ENCODE peak calls at places on chromosome 20, in ten cellular contexts. One of them, this sample, is unnamed. For H3K9me3, the result is how much of the 10 kb centered on the place peaks cover.

GRCh38 chr20:18524646-18525045 is 16.9 kb downstream of the SEC23B start:
- DNase-seq in WERI-Rb-1: no peak
- DNase-seq in Peyer's patch: no peak
- DNase-seq in tibial nerve: no peak
- DNase-seq in endothelial cell of umbilical vein: no peak
- DNase-seq in PC-9: peak
- DNase-seq in cardiac muscle cell: no peak
- DNase-seq in heart left ventricle: no peak
- DNase-seq in breast epithelium: no peak
- DNase-seq in psoas muscle: no peak
- DNase-seq in this sample: no peak

GRCh38 chr20:64145458-64146300 is 18.6 kb upstream of the MYT1 start:
- DNase-seq in breast epithelium: peak
- DNase-seq in Peyer's patch: no peak
- DNase-seq in cardiac muscle cell: no peak
- DNase-seq in psoas muscle: no peak
- DNase-seq in WERI-Rb-1: peak
- DNase-seq in heart left ventricle: no peak
- DNase-seq in PC-9: no peak
- DNase-seq in tibial nerve: no peak
- DNase-seq in endothelial cell of umbilical vein: no peak
- DNase-seq in this sample: no peak

GRCh38 chr20:48716086-48716485 is 111.7 kb downstream of the PREX1 start:
- DNase-seq in heart left ventricle: no peak
- DNase-seq in cardiac muscle cell: no peak
- DNase-seq in Peyer's patch: no peak
- DNase-seq in PC-9: no peak
- DNase-seq in breast epithelium: no peak
- DNase-seq in endothelial cell of umbilical vein: no peak
- DNase-seq in WERI-Rb-1: no peak
- DNase-seq in tibial nerve: no peak
- DNase-seq in psoas muscle: no peak
- DNase-seq in this sample: peak

GRCh38 chr20:64130876-64131275 is 23.5 kb upstream of the NPBWR2 start:
- DNase-seq in WERI-Rb-1: no peak
- DNase-seq in breast epithelium: no peak
- DNase-seq in PC-9: no peak
- DNase-seq in cardiac muscle cell: no peak
- DNase-seq in psoas muscle: no peak
- DNase-seq in Peyer's patch: no peak
- DNase-seq in tibial nerve: no peak
- DNase-seq in endothelial cell of umbilical vein: no peak
- DNase-seq in heart left ventricle: no peak
- DNase-seq in this sample: no peak

GRCh38 chr20:64065062-64065972 is 2.3 kb downstream of the TCEA2 start:
- DNase-seq in breast epithelium: no peak
- DNase-seq in WERI-Rb-1: no peak
- DNase-seq in Peyer's patch: no peak
- DNase-seq in tibial nerve: no peak
- DNase-seq in cardiac muscle cell: no peak
- DNase-seq in heart left ventricle: no peak
- DNase-seq in PC-9: no peak
- DNase-seq in psoas muscle: no peak
- DNase-seq in endothelial cell of umbilical vein: no peak
- DNase-seq in this sample: no peak

GRCh38 chr20:18705906-18706305 is 107.7 kb upstream of the SCP2D1 start:
- DNase-seq in breast epithelium: no peak
- DNase-seq in PC-9: no peak
- DNase-seq in psoas muscle: no peak
- DNase-seq in Peyer's patch: no peak
- DNase-seq in cardiac muscle cell: no peak
- DNase-seq in heart left ventricle: no peak
- DNase-seq in WERI-Rb-1: no peak
- DNase-seq in endothelial cell of umbilical vein: no peak
- DNase-seq in tibial nerve: no peak
- DNase-seq in this sample: no peak

GRCh38 chr20:57806476-57806875 is 96.7 kb upstream of the PMEPA1 start:
- DNase-seq in Peyer's patch: no peak
- DNase-seq in PC-9: no peak
- DNase-seq in psoas muscle: no peak
- DNase-seq in WERI-Rb-1: no peak
- DNase-seq in heart left ventricle: no peak
- DNase-seq in endothelial cell of umbilical vein: no peak
- DNase-seq in tibial nerve: no peak
- DNase-seq in breast epithelium: no peak
- DNase-seq in cardiac muscle cell: no peak
- DNase-seq in this sample: no peak

GRCh38 chr20:38159949-38160756 is 4.9 kb downstream of the TGM2 start:
- DNase-seq in endothelial cell of umbilical vein: peak
- DNase-seq in tibial nerve: no peak
- DNase-seq in WERI-Rb-1: no peak
- DNase-seq in cardiac muscle cell: no peak
- DNase-seq in psoas muscle: no peak
- DNase-seq in breast epithelium: no peak
- DNase-seq in PC-9: no peak
- DNase-seq in Peyer's patch: no peak
- DNase-seq in heart left ventricle: no peak
- DNase-seq in this sample: no peak

GRCh38 chr20:17225891-17226409 is 890 bp upstream of the PCSK2 start:
- DNase-seq in PC-9: no peak
- DNase-seq in heart left ventricle: no peak
- DNase-seq in Peyer's patch: no peak
- DNase-seq in endothelial cell of umbilical vein: no peak
- DNase-seq in tibial nerve: no peak
- DNase-seq in breast epithelium: peak
- DNase-seq in psoas muscle: no peak
- DNase-seq in cardiac muscle cell: peak
- DNase-seq in WERI-Rb-1: peak
- DNase-seq in this sample: no peak

GRCh38 chr20:63854069-63854765 is 7.1 kb upstream of the ABHD16B start:
- DNase-seq in endothelial cell of umbilical vein: no peak
- DNase-seq in psoas muscle: no peak
- DNase-seq in breast epithelium: no peak
- DNase-seq in heart left ventricle: peak
- DNase-seq in Peyer's patch: peak
- DNase-seq in PC-9: no peak
- DNase-seq in WERI-Rb-1: no peak
- DNase-seq in tibial nerve: no peak
- DNase-seq in cardiac muscle cell: no peak
- DNase-seq in this sample: no peak

GRCh38 chr20:51199920-51200319 is 177.0 kb upstream of the KCNG1 start:
- DNase-seq in tibial nerve: no peak
- DNase-seq in Peyer's patch: no peak
- DNase-seq in psoas muscle: no peak
- DNase-seq in breast epithelium: no peak
- DNase-seq in heart left ventricle: no peak
- DNase-seq in WERI-Rb-1: no peak
- DNase-seq in cardiac muscle cell: no peak
- DNase-seq in endothelial cell of umbilical vein: no peak
- DNase-seq in PC-9: no peak
- DNase-seq in this sample: no peak

GRCh38 chr20:9131841-9132240 is 63.0 kb downstream of the PLCB4 start:
- DNase-seq in PC-9: no peak
- DNase-seq in breast epithelium: no peak
- DNase-seq in endothelial cell of umbilical vein: no peak
- DNase-seq in heart left ventricle: no peak
- DNase-seq in WERI-Rb-1: no peak
- DNase-seq in cardiac muscle cell: no peak
- DNase-seq in Peyer's patch: no peak
- DNase-seq in tibial nerve: no peak
- DNase-seq in psoas muscle: no peak
- DNase-seq in this sample: no peak

GRCh38 chr20:43752051-43752360 is 25.2 kb upstream of the GTSF1L start:
- DNase-seq in PC-9: no peak
- DNase-seq in tibial nerve: no peak
- DNase-seq in heart left ventricle: no peak
- DNase-seq in psoas muscle: no peak
- DNase-seq in cardiac muscle cell: no peak
- DNase-seq in WERI-Rb-1: no peak
- DNase-seq in breast epithelium: no peak
- DNase-seq in Peyer's patch: no peak
- DNase-seq in endothelial cell of umbilical vein: no peak
- DNase-seq in this sample: no peak

DNA sequence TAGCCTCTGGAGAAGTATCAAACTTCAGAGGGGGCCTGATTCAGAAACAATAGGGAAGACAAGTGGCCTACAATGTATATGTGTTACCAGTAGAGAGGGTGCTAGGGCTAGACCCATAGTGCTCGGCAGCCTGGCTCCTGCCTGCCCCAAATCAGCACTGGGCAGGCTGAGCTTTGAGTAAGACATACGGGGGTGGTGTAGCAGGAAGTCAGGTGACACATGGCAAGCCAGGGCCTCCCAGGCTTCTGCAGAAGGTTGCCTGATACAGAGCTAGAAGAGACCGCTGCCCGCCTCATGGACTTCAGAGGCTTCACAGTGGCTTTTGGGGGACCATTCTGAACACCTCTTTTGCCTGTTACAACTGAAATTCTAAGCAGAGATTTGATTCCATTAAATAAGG is 43.4 kb downstream of the RALY start:
- DNase-seq in endothelial cell of umbilical vein: no peak
- DNase-seq in WERI-Rb-1: no peak
- DNase-seq in psoas muscle: no peak
- DNase-seq in tibial nerve: no peak
- DNase-seq in Peyer's patch: no peak
- DNase-seq in PC-9: no peak
- DNase-seq in heart left ventricle: peak
- DNase-seq in breast epithelium: no peak
- DNase-seq in cardiac muscle cell: no peak
- DNase-seq in this sample: no peak
- H3K27ac ChIP-seq in endothelial cell of umbilical vein: no peak
- H3K27ac ChIP-seq in WERI-Rb-1: no peak
- H3K27ac ChIP-seq in psoas muscle: peak
- H3K27ac ChIP-seq in tibial nerve: no peak
- H3K27ac ChIP-seq in Peyer's patch: no peak
- H3K27ac ChIP-seq in PC-9: no peak
- H3K27ac ChIP-seq in heart left ventricle: peak
- H3K27ac ChIP-seq in breast epithelium: no peak
- H3K27ac ChIP-seq in cardiac muscle cell: no peak
- H3K27ac ChIP-seq in this sample: no peak

DNA sequence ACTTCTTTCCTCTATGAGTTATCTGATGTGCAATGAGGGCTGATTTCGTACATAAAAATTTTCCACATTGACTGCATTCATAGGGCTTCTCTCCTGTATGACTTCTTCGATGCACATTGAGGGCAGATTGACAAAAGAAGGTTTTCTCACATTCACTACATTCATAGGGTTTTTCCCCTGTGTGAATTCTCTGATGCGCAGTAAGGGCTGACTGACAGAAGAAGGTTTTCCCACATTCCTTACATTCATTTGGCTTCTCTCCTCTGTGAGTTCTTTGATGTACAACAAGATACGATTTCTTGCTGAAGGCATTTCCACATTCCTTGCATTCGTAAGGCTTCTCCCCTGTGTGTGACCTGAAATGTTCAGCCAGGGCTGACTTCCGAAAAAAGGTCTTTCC is 11.4 kb downstream of the ZNF334 start:
- DNase-seq in psoas muscle: no peak
- DNase-seq in endothelial cell of umbilical vein: no peak
- DNase-seq in tibial nerve: no peak
- DNase-seq in cardiac muscle cell: no peak
- DNase-seq in Peyer's patch: no peak
- DNase-seq in PC-9: peak
- DNase-seq in heart left ventricle: no peak
- DNase-seq in breast epithelium: no peak
- DNase-seq in WERI-Rb-1: no peak
- DNase-seq in this sample: no peak
- H3K9me3 ChIP-seq in psoas muscle: under half
- H3K9me3 ChIP-seq in endothelial cell of umbilical vein: under half
- H3K9me3 ChIP-seq in tibial nerve: half or more
- H3K9me3 ChIP-seq in cardiac muscle cell: under half
- H3K9me3 ChIP-seq in Peyer's patch: under half
- H3K9me3 ChIP-seq in PC-9: under half
- H3K9me3 ChIP-seq in heart left ventricle: under half
- H3K9me3 ChIP-seq in breast epithelium: half or more
- H3K9me3 ChIP-seq in WERI-Rb-1: under half
- H3K9me3 ChIP-seq in this sample: under half

DNA sequence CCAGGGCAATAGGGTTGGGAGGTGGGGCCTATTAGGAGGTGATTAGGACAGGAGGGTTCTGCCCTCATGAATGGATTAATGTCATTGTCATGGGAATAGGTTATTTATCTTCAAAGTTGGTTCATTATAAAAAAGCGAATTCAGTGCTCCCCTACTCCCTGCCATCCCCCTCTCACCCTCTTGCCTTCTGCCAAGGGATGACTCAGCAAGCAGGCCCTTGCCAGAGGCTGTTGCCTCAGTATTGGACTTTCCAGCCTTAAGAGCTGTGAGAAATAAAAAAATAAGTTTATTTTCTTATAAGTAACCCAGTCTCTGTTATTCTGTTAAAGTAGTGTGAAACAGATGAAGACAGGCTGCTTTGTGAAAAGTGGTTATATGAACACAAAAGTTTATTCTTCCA is 381.1 kb upstream of the ZFP64 start:
- DNase-seq in tibial nerve: no peak
- DNase-seq in psoas muscle: no peak
- DNase-seq in cardiac muscle cell: no peak
- DNase-seq in WERI-Rb-1: no peak
- DNase-seq in Peyer's patch: no peak
- DNase-seq in PC-9: peak
- DNase-seq in endothelial cell of umbilical vein: no peak
- DNase-seq in breast epithelium: no peak
- DNase-seq in heart left ventricle: no peak
- DNase-seq in this sample: no peak
- TF ChIP-seq CTCF in tibial nerve: no peak
- TF ChIP-seq CTCF in psoas muscle: no peak
- TF ChIP-seq CTCF in cardiac muscle cell: no peak
- TF ChIP-seq CTCF in WERI-Rb-1: no peak
- TF ChIP-seq CTCF in Peyer's patch: no peak
- TF ChIP-seq CTCF in PC-9: no peak
- TF ChIP-seq CTCF in endothelial cell of umbilical vein: no peak
- TF ChIP-seq CTCF in breast epithelium: no peak
- TF ChIP-seq CTCF in heart left ventricle: no peak
- TF ChIP-seq CTCF in this sample: no peak

DNA sequence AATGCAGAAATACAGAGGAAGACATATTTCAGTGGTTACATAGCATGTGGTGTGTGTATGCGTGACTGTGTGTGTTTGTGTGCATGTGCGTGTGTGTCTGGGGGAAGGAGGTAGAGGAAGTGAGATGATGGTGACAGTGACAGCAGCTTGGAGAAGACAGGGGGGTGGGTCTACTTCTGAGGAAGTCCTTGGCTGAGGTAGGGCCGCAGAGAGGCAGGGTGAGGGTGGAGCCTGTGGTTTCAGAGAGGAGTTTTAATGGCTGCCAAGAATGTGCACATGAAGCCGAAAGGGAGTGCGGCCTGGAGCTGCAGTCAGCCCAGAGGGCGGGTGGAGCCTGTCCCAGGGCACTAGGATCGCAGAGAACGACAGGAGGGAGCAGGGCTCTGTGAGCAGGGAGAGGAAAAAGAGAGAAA is 22.7 kb upstream of the RNF24 start:
- DNase-seq in breast epithelium: peak
- DNase-seq in PC-9: peak
- DNase-seq in WERI-Rb-1: peak
- DNase-seq in endothelial cell of umbilical vein: no peak
- DNase-seq in psoas muscle: peak
- DNase-seq in heart left ventricle: peak
- DNase-seq in cardiac muscle cell: peak
- DNase-seq in Peyer's patch: peak
- DNase-seq in tibial nerve: peak
- DNase-seq in this sample: peak
- H3K27ac ChIP-seq in breast epithelium: peak
- H3K27ac ChIP-seq in PC-9: no peak
- H3K27ac ChIP-seq in WERI-Rb-1: no peak
- H3K27ac ChIP-seq in endothelial cell of umbilical vein: no peak
- H3K27ac ChIP-seq in psoas muscle: no peak
- H3K27ac ChIP-seq in heart left ventricle: peak
- H3K27ac ChIP-seq in cardiac muscle cell: no peak
- H3K27ac ChIP-seq in Peyer's patch: peak
- H3K27ac ChIP-seq in tibial nerve: peak
- H3K27ac ChIP-seq in this sample: peak